ENCODE peak calls at places on chromosomes 4 and X, in six cellular contexts. Q, D, A, G, U and P are unnamed samples.

GRCh38 chrX:21479695-21480280 is 105.6 kb downstream of the CNKSR2 start:
- DNase-seq in D (peak), Q (no peak), U (peak), A (no peak), G (peak), P (peak)

GRCh38 chr4:17599826-17600225 is 14.6 kb upstream of the MED28 start:
- DNase-seq in D (no peak), G (no peak), U (no peak), A (no peak), Q (no peak), P (no peak)

GRCh38 chrX:140822184-140822583 is 112.6 kb downstream of the LINC00632 start:
- DNase-seq in Q (no peak), D (no peak), A (no peak), U (no peak), G (no peak), P (no peak)

GRCh38 chr4:94758141-94758699 is 465 bp downstream of the BMPR1B start:
- DNase-seq in A (peak), Q (no peak), G (peak), D (peak), U (peak), P (no peak)

GRCh38 chrX:40809210-40809609 is 73.9 kb upstream of the MED14 start:
- DNase-seq in Q (no peak), U (no peak), A (no peak), G (no peak), D (no peak), P (no peak)

GRCh38 chr4:24884925-24885324 is 27.9 kb downstream of the CCDC149 start:
- DNase-seq in U (no peak), Q (no peak), G (no peak), A (no peak), D (no peak), P (no peak)

GRCh38 chr4:159900562-159900961 is 797.7 kb downstream of the RAPGEF2 start:
- DNase-seq in G (no peak), D (no peak), A (no peak), U (no peak), Q (no peak), P (no peak)

GRCh38 chr4:3767569-3768288 is 1.5 kb downstream of the ADRA2C start:
- DNase-seq in D (peak), Q (no peak), A (no peak), G (peak), U (peak), P (no peak)

GRCh38 chrX:76454456-76454927 is 27.0 kb downstream of the MAGEE1 start:
- DNase-seq in A (no peak), Q (no peak), D (peak), G (peak), U (no peak), P (peak)
- TF ChIP-seq CTCF in A (peak), Q (peak), D (peak), G (peak), U (peak), P (no peak)

GRCh38 chr4:169188204-169188603 is 82.6 kb downstream of the SH3RF1 start:
- DNase-seq in A (no peak), U (no peak), D (no peak), Q (no peak), G (no peak), P (no peak)
- TF ChIP-seq CTCF in A (no peak), U (no peak), D (no peak), Q (no peak), G (no peak), P (no peak)

GRCh38 chr4:102732678-102733445 is 27.9 kb downstream of the MANBA start:
- DNase-seq in A (no peak), G (no peak), U (no peak), D (no peak), Q (no peak), P (no peak)

GRCh38 chr4:102734116-102734515 is 26.7 kb downstream of the MANBA start:
- DNase-seq in U (no peak), G (no peak), Q (no peak), D (no peak), A (no peak), P (no peak)

GRCh38 chr4:102735578-102735977 is 25.2 kb downstream of the MANBA start:
- DNase-seq in Q (no peak), A (no peak), U (no peak), D (no peak), G (no peak), P (no peak)

GRCh38 chr4:102734591-102735385 is 26.0 kb downstream of the MANBA start:
- DNase-seq in G (peak), U (peak), A (no peak), Q (no peak), D (no peak), P (peak)

DNA sequence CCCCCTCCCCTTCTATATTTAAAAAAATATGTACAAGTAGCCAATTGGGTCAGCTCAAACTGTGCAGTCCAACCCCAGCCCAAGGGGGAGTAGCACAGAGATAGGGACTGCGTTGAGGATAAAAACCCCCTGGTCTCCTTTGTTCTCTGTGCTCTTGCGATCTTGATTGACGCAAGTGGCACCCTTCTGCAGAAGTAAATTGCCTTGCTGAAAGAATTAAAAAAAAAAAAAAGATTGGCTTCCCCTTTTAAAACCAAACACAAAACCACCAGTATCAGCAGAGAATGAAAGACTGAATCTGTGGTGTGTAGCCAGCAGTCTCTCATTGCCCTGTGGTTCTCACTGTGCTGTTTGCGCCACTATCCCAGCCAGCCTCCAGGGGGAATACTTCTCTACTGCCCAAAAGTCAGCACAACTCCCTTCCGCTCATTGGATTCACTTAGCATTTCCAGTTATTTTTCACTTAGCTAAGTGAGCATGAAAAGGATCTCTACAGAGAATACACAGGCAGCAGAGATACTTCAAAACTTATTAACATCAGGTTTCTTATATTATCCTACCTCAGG is 29.7 kb downstream of the MANBA start:
- DNase-seq in G (peak), D (no peak), A (no peak), Q (no peak), U (no peak), P (no peak)
- TF ChIP-seq CTCF in G (peak), D (no peak), A (no peak), Q (no peak), U (no peak), P (no peak)

GRCh38 chrX:53374923-53375322 is 47.5 kb downstream of the SMC1A start:
- DNase-seq in G (no peak), A (no peak), D (no peak), Q (no peak), U (no peak), P (no peak)
- TF ChIP-seq CTCF in G (no peak), A (no peak), D (no peak), Q (no peak), U (no peak), P (no peak)

DNA sequence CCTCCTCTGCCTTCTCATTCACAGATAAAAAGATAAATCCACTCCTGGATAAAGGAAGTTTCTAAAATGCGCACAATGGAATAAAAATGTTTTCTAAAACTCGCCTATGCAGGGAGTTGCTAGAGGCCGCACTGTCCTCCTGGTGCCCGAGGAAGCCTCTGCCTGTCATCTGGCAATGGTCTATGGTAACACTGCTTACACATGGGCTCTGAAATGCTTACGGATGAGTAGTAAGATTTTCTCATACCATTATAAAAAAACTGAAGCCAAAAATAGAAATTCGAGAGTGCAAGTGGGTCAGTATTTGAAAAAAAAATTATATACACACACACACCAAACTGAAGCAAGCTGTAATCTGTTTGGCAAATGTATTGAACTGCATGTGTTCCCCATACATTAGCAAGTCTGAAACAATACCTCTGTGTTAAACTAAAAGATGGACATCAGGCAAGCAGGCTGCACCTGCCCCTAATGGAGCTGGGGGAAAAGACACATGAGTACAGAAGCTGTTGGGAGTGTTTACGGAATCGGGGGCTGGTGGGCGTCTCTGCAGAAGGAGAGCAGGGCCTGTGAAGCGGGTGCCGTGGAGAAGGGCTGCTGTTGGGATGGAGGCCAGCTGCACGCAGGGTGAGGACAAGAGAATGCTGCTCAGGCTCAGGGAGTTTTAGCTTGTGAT is 103.3 kb upstream of the FAT1 start:
- DNase-seq in Q (no peak), U (no peak), G (no peak), D (no peak), A (no peak), P (no peak)
- TF ChIP-seq CTCF in Q (no peak), U (no peak), G (no peak), D (no peak), A (no peak), P (no peak)

GRCh38 chr4:77047037-77047436 is 28.8 kb downstream of the CCNI start:
- DNase-seq in A (no peak), U (no peak), Q (no peak), G (peak), D (peak), P (no peak)
- TF ChIP-seq CTCF in A (peak), U (peak), Q (peak), G (peak), D (peak), P (no peak)